ENCODE peak calls at places on chromosome 2, in nine cellular contexts. K is lower lobe of right lung, H is DND-41, I is GM12865, B is epithelial cell of esophagus, R is adrenal gland, F is Panc1, Y is testis, V is HCT116. L is an unnamed sample.

GRCh38 chr2:43158259-43158880 is 68.0 kb downstream of the ZFP36L2 start:
- DNase-seq in B (peak), K (peak), Y (no peak), I (peak), V (peak), H (peak), F (no peak), R (peak), L (peak)

GRCh38 chr2:97891611-97892010 is 104.1 kb downstream of the TMEM131 start:
- DNase-seq in K (no peak), Y (no peak), F (no peak), R (no peak), V (no peak), I (no peak), H (no peak), B (no peak), L (no peak)

GRCh38 chr2:40401896-40402295 is 50.0 kb downstream of the SLC8A1 start:
- DNase-seq in R (no peak), B (peak), I (peak), Y (no peak), V (peak), K (no peak), H (no peak), F (peak), L (peak)

GRCh38 chr2:187383043-187383800 is 64.8 kb downstream of the CALCRL start:
- DNase-seq in F (no peak), H (no peak), V (no peak), Y (no peak), R (no peak), I (no peak), K (no peak), B (no peak), L (no peak)

GRCh38 chr2:37447446-37447845 is 103.0 kb downstream of the QPCT start:
- DNase-seq in I (no peak), B (no peak), Y (no peak), R (no peak), H (no peak), F (no peak), V (no peak), K (no peak), L (no peak)

GRCh38 chr2:66853585-66853984 is 418.7 kb downstream of the MEIS1 start:
- DNase-seq in H (no peak), R (peak), V (no peak), K (no peak), Y (peak), B (no peak), F (no peak), I (no peak), L (no peak)

GRCh38 chr2:61707984-61708852 is 145.6 kb downstream of the FAM161A start:
- DNase-seq in R (peak), I (peak), K (no peak), Y (no peak), B (peak), V (no peak), H (no peak), F (peak), L (no peak)

GRCh38 chr2:200319587-200320337 is 13.3 kb downstream of the SPATS2L start:
- DNase-seq in B (peak), Y (no peak), R (no peak), F (no peak), K (no peak), I (no peak), H (no peak), V (no peak), L (no peak)

GRCh38 chr2:109185338-109185737 is 56.3 kb downstream of the SH3RF3 start:
- DNase-seq in B (peak), Y (no peak), K (no peak), I (no peak), R (peak), V (no peak), H (no peak), F (no peak), L (no peak)

GRCh38 chr2:206876176-206876575 is 63.1 kb upstream of the CPO start:
- DNase-seq in V (no peak), F (no peak), K (no peak), I (no peak), B (no peak), R (no peak), H (no peak), Y (no peak), L (no peak)

GRCh38 chr2:241506793-241507429 is 1.5 kb downstream of the STK25 start:
- DNase-seq in F (no peak), V (no peak), Y (no peak), B (no peak), R (no peak), K (no peak), H (no peak), I (no peak), L (no peak)

GRCh38 chr2:71615769-71616730 is 162.7 kb downstream of the DYSF start:
- DNase-seq in H (no peak), K (no peak), V (no peak), Y (peak), I (no peak), F (no peak), R (no peak), B (no peak), L (no peak)

GRCh38 chr2:187434342-187434785 is 13.7 kb downstream of the CALCRL start:
- DNase-seq in F (no peak), K (no peak), I (no peak), Y (no peak), B (peak), R (no peak), V (no peak), H (no peak), L (no peak)

GRCh38 chr2:227411320-227411989 is 23.7 kb upstream of the SCYGR1 start:
- DNase-seq in B (peak), Y (no peak), H (no peak), F (no peak), R (peak), K (no peak), V (no peak), I (peak), L (no peak)

GRCh38 chr2:217393585-217394032 is 533.7 kb upstream of the TNP1 start:
- DNase-seq in R (peak), H (no peak), B (peak), K (no peak), V (no peak), I (no peak), F (no peak), Y (peak), L (peak)

GRCh38 chr2:210859314-210859713 is 302.9 kb downstream of the CPS1 start:
- DNase-seq in B (no peak), I (no peak), K (no peak), R (no peak), Y (no peak), H (no peak), F (no peak), V (no peak), L (no peak)

GRCh38 chr2:69021027-69021426 is 8.0 kb downstream of the ANTXR1 start:
- DNase-seq in B (no peak), Y (no peak), R (no peak), V (no peak), F (no peak), H (no peak), I (no peak), K (no peak), L (no peak)
- H3K4me3 ChIP-seq in B (no peak), Y (no peak), R (no peak), V (no peak), F (no peak), H (no peak), I (no peak), K (no peak), L (no peak)

DNA sequence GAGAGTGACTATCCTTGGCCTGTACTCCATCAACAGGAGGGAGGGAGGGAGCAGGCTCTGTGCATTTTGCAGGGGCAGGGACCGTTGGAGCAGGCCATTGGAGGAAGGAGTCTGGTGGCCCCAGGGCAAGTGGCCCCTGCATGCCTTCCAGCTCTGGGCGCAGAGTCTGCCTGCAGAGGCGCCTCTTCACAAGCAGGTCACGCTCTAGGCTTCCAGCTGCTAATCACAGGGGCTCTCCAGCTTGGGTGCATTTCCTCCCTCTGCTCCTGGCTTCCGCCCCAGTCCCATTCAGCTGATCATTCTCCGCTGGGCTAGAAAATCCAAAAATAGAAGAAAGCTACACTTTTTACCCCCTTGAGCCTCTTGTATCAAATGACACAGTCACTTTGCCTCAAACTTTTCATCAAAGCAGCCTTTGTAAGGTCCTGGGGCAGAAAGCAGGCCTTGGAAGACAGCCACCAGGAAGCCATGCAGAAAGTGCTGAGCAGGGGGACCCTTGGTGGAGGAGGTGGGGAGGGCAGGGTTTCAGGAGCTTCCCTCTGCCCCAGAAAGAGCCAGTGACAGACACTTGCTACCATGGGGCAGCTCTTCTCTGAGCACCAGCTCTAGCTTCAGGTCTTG is 11.3 kb downstream of the TMEM247 start:
- DNase-seq in V (no peak), K (no peak), I (peak), H (no peak), R (peak), Y (peak), F (no peak), B (no peak), L (no peak)
- TF ChIP-seq CTCF in V (no peak), K (no peak), I (peak), H (no peak), R (no peak), Y (no peak), F (no peak), B (no peak), L (no peak)

GRCh38 chr2:96527990-96528679 is 8.4 kb upstream of the ARID5A start:
- DNase-seq in F (no peak), H (peak), V (no peak), I (peak), R (peak), B (no peak), K (peak), Y (peak), L (no peak)
- H3K4me3 ChIP-seq in F (no peak), H (no peak), V (no peak), I (peak), R (no peak), B (peak), K (peak), Y (peak), L (peak)

GRCh38 chr2:139946690-139947089 is 1166.5 kb upstream of the NXPH2 start:
- DNase-seq in Y (peak), R (no peak), K (no peak), H (no peak), V (peak), I (no peak), B (peak), F (no peak), L (no peak)
- TF ChIP-seq CTCF in Y (no peak), R (no peak), K (no peak), H (no peak), V (peak), I (no peak), B (peak), F (peak), L (no peak)

GRCh38 chr2:27320958-27321543 is 1.8 kb downstream of the MPV17 start:
- DNase-seq in B (peak), Y (peak), F (peak), K (peak), H (no peak), R (peak), I (no peak), V (peak), L (peak)
- H3K4me3 ChIP-seq in B (no peak), Y (no peak), F (peak), K (no peak), H (no peak), R (no peak), I (no peak), V (peak), L (peak)

DNA sequence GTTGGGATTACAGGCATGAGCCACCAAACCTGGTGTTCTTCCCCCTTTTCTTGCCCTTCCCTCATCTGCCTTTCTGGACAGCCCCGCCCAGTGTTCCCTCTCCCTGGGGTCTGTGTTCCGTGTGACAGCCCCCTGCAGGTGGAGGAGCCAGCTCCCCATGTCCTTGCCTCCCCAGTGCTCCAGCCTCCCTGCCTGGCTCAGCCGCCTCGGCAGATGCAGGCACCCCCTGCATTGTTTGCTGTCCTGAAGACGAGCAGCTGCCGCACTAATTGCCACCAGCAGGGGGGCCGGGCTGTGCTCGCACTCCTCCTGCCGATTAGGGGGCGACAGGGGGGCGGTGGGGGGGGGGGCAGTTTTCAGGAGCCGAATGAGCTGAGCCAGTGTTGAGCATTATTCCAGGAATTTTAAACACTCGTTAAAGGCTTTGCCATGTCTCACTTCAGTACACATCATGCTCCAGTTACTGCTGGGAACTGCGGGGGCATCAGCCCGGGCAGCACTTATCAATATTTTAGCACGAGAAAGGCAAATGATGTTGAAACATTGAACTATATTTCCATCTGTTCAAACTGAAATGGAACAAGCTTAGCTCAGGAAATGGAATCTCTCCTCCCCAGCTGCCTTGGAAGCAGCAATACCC is 23.3 kb downstream of the SIX3 start:
- DNase-seq in Y (no peak), R (no peak), H (peak), K (no peak), F (no peak), B (no peak), I (no peak), V (no peak), L (no peak)
- TF ChIP-seq CTCF in Y (no peak), R (no peak), H (peak), K (no peak), F (no peak), B (peak), I (peak), V (no peak), L (peak)

DNA sequence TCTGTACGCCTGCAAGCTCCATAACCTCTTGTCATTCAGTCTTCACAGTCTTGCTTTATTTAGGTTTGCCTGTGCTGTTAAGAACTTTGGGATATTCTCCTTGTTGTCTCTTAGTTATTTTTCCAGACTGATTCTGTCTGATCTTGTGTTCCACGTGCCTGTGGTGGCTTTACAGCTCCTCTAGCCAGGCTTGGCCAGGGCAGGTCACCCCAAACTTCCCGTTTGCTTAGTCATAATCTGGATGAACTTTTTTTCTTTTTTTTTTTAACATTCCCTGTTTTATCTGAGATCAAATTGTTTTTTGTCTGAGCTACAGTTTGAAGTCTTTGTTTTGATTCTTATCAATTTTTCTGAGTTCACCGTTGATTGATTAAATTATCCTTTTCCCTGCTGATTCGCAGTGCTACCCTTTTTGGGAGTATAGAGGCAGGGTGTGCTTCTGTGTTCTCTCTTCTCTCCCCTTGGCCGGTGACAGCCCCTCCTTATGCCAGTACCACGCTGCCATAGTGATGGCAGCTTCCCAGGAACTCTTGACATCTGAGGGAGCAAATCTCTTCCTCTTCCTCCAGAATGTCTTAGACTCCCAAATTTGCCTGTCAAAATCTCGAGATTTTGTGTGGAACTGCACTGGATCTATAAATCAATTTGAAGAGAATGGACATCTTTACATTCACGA is 2.5 kb downstream of the SP100 start:
- DNase-seq in R (peak), I (no peak), B (peak), K (no peak), H (no peak), V (no peak), Y (no peak), F (no peak), L (no peak)
- H3K4me3 ChIP-seq in R (no peak), I (peak), B (no peak), K (peak), H (no peak), V (no peak), Y (no peak), F (peak), L (peak)

L was measured in AG04449.